ENCODE peak calls at places on chromosomes 2 and 18, in nine cellular contexts. U is substantia nigra; I is psoas muscle; W is uterus; G is right cardiac atrium; Q is stomach; Z is heart left ventricle; A is esophagus squamous epithelium; X is CD4-positive, CD25-positive, alpha-beta regulatory T cell. K is an unnamed sample.

GRCh38 chr2:241933175-241933911 is 63.8 kb downstream of the RTP5 start:
- DNase-seq in U (no peak), I (no peak), W (peak), G (no peak), Q (peak), Z (no peak), A (no peak), X (peak), K (no peak)

GRCh38 chr2:231821908-231822307 is 35.7 kb downstream of the COPS7B start:
- DNase-seq in U (no peak), I (no peak), W (no peak), G (no peak), Q (no peak), Z (no peak), A (no peak), X (no peak), K (no peak)

GRCh38 chr2:10914272-10914693 is 2.5 kb downstream of the KCNF1 start:
- DNase-seq in U (no peak), I (no peak), W (no peak), G (no peak), Q (no peak), Z (peak), A (no peak), X (no peak), K (no peak)

GRCh38 chr2:95043300-95043786 is 17.8 kb downstream of the MAL start:
- DNase-seq in U (peak), I (peak), W (peak), G (peak), Q (peak), Z (peak), A (no peak), X (no peak), K (peak)

GRCh38 chr2:71589763-71590162 is 136.4 kb downstream of the DYSF start:
- DNase-seq in U (no peak), I (no peak), W (no peak), G (no peak), Q (no peak), Z (no peak), A (no peak), X (no peak), K (no peak)

GRCh38 chr2:157986761-157987160 is 110.6 kb upstream of the ACVR1 start:
- DNase-seq in U (no peak), I (no peak), W (no peak), G (no peak), Q (no peak), Z (no peak), A (no peak), X (no peak), K (no peak)

GRCh38 chr2:109258905-109259540 is 130.0 kb downstream of the SH3RF3 start:
- DNase-seq in U (no peak), I (no peak), W (no peak), G (no peak), Q (no peak), Z (peak), A (no peak), X (no peak), K (no peak)

GRCh38 chr2:84458436-84459027 is 548 bp downstream of the SUCLG1 start:
- DNase-seq in U (no peak), I (no peak), W (no peak), G (no peak), Q (no peak), Z (no peak), A (no peak), X (peak), K (no peak)

GRCh38 chr2:39920318-39920775 is 141.3 kb upstream of the THUMPD2 start:
- DNase-seq in U (no peak), I (no peak), W (no peak), G (no peak), Q (no peak), Z (no peak), A (no peak), X (peak), K (no peak)

GRCh38 chr2:232137346-232137745 is 175.8 kb downstream of the DIS3L2 start:
- DNase-seq in U (no peak), I (no peak), W (no peak), G (no peak), Q (no peak), Z (no peak), A (no peak), X (no peak), K (no peak)

GRCh38 chr2:130300970-130301348 is 41.7 kb upstream of the IMP4 start:
- DNase-seq in U (no peak), I (no peak), W (no peak), G (no peak), Q (no peak), Z (peak), A (no peak), X (no peak), K (no peak)

GRCh38 chr2:191167766-191168165 is 17.0 kb upstream of the STAT4 start:
- DNase-seq in U (no peak), I (no peak), W (no peak), G (no peak), Q (no peak), Z (no peak), A (no peak), X (no peak), K (no peak)

GRCh38 chr2:62287895-62288589 is 92.1 kb downstream of the B3GNT2 start:
- DNase-seq in U (peak), I (peak), W (peak), G (peak), Q (peak), Z (peak), A (no peak), X (peak), K (no peak)

GRCh38 chr18:22451796-22452195 is 34.1 kb upstream of the CTAGE1 start:
- DNase-seq in U (no peak), I (no peak), W (no peak), G (no peak), Q (no peak), Z (no peak), A (no peak), X (no peak), K (no peak)

GRCh38 chr18:58559427-58560186 is 69.3 kb downstream of the ALPK2 start:
- DNase-seq in U (no peak), I (no peak), W (no peak), G (no peak), Q (no peak), Z (no peak), A (no peak), X (no peak), K (no peak)

GRCh38 chr18:76578571-76579300 is 83.7 kb upstream of the ZNF516 start:
- DNase-seq in U (no peak), I (no peak), W (no peak), G (no peak), Q (no peak), Z (peak), A (no peak), X (no peak), K (no peak)

GRCh38 chr2:58899692-58900091 is 658.6 kb upstream of the FANCL start:
- DNase-seq in U (no peak), I (no peak), W (no peak), G (no peak), Q (no peak), Z (no peak), A (no peak), X (no peak), K (no peak)

GRCh38 chr18:47323158-47323557 is 71.7 kb upstream of the SKOR2 start:
- DNase-seq in U (no peak), I (no peak), W (no peak), G (no peak), Q (no peak), Z (no peak), A (no peak), X (no peak), K (no peak)

GRCh38 chr2:128271891-128272585 is 46.6 kb downstream of the HS6ST1 start:
- DNase-seq in U (no peak), I (peak), W (no peak), G (peak), Q (no peak), Z (no peak), A (no peak), X (no peak), K (no peak)
- H3K27ac ChIP-seq in U (no peak), I (no peak), W (no peak), G (no peak), Q (no peak), Z (no peak), A (no peak), X (no peak), K (no peak)

GRCh38 chr2:25250331-25251031 is 82.1 kb upstream of the POMC start:
- DNase-seq in U (no peak), I (no peak), W (no peak), G (no peak), Q (no peak), Z (peak), A (no peak), X (no peak), K (peak)

GRCh38 chr2:25249785-25250184 is 81.4 kb upstream of the POMC start:
- DNase-seq in U (no peak), I (no peak), W (no peak), G (no peak), Q (no peak), Z (no peak), A (no peak), X (no peak), K (no peak)

GRCh38 chr2:25251461-25252273 is 83.3 kb upstream of the POMC start:
- DNase-seq in U (peak), I (peak), W (peak), G (peak), Q (peak), Z (peak), A (no peak), X (peak), K (no peak)

GRCh38 chr2:25252291-25253152 is 84.1 kb upstream of the POMC start:
- DNase-seq in U (peak), I (peak), W (peak), G (peak), Q (peak), Z (peak), A (no peak), X (peak), K (no peak)

DNA sequence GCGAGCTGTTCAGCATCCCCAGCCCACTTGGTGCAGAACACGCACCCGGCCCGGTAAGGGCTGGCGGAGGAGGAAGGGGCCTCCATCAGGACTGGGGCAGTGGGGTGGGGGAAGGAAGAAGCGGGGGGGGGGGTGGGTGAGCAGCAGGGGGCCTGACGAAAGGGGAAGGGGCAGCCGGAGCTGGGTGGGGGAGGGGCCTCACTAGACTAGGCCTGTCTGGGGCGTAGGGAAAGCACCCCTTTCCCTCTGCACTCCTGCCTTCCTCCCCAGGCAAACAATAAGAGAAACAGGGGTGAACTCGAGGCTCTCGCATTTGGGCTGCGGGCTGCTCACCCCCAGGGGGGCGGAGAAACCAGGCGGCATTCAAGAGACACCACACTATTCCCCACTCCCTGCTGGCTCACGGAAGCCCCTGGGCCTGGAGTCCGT is 82.7 kb upstream of the POMC start:
- DNase-seq in U (no peak), I (no peak), W (no peak), G (no peak), Q (no peak), Z (peak), A (no peak), X (peak), K (no peak)
- H3K27ac ChIP-seq in U (peak), I (peak), W (peak), G (no peak), Q (peak), Z (peak), A (peak), X (peak), K (peak)

GRCh38 chr18:42047721-42048120 is 92.7 kb downstream of the PIK3C3 start:
- DNase-seq in U (no peak), I (no peak), W (no peak), G (no peak), Q (no peak), Z (no peak), A (no peak), X (no peak), K (no peak)
- H3K27ac ChIP-seq in U (no peak), I (no peak), W (no peak), G (no peak), Q (peak), Z (no peak), A (peak), X (no peak), K (no peak)

DNA sequence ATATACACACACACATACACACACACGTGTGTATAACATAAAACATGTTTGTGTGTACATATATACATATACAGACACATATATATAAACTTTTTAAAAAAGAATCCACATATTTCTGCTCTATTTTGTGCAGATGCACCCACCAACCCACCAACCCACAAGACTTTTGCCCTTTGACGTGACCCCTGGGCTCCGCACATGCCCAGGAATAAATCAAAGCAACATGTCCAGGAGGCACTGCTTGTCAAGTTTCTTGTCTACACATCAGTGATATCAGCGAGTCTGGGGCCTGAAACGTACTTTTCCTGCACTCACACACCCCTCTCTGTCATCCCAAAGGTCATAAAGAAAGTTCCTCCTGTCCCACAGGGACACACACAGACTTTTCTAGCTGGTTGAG is 211.4 kb downstream of the MGAT5 start:
- DNase-seq in U (no peak), I (no peak), W (no peak), G (no peak), Q (peak), Z (no peak), A (no peak), X (no peak), K (no peak)
- H3K27ac ChIP-seq in U (no peak), I (no peak), W (no peak), G (no peak), Q (no peak), Z (no peak), A (no peak), X (no peak), K (no peak)

GRCh38 chr2:112342067-112342466 is 66.7 kb downstream of the ZC3H6 start:
- DNase-seq in U (no peak), I (no peak), W (no peak), G (no peak), Q (no peak), Z (no peak), A (no peak), X (no peak), K (no peak)

GRCh38 chr2:112335600-112335999 is 60.2 kb downstream of the ZC3H6 start:
- DNase-seq in U (no peak), I (no peak), W (no peak), G (no peak), Q (no peak), Z (no peak), A (no peak), X (no peak), K (no peak)

GRCh38 chr2:112340868-112341267 is 65.5 kb downstream of the ZC3H6 start:
- DNase-seq in U (no peak), I (no peak), W (no peak), G (no peak), Q (no peak), Z (no peak), A (no peak), X (no peak), K (no peak)

GRCh38 chr2:112343827-112344585 is 68.6 kb downstream of the ZC3H6 start:
- DNase-seq in U (no peak), I (no peak), W (no peak), G (no peak), Q (no peak), Z (no peak), A (no peak), X (peak), K (no peak)

GRCh38 chr2:112340416-112340815 is 65.0 kb downstream of the ZC3H6 start:
- DNase-seq in U (no peak), I (no peak), W (no peak), G (no peak), Q (no peak), Z (no peak), A (no peak), X (no peak), K (no peak)
- H3K27ac ChIP-seq in U (no peak), I (no peak), W (no peak), G (no peak), Q (no peak), Z (no peak), A (no peak), X (no peak), K (no peak)

DNA sequence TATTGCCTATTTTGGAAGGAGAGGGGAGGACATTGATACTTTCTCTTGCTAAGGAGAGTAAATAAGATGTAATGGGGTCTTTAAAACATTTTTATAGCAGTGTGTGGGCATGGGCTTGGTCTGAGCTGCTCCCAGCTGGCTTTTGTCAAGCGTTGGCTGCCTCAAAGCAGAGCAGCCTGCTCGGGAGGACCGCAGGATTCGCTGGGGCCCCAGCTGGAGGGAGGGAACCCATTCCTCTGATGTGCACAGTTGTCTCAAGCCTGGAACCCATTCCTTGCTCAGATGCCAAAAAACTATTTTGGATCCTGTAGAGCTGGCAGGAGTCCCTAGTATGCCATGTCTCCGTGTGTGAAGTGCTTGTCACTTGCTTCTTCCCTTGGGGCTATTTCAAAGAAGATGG is 59.4 kb upstream of the RMDN2 start:
- DNase-seq in U (no peak), I (no peak), W (peak), G (no peak), Q (no peak), Z (no peak), A (no peak), X (no peak), K (no peak)
- H3K27ac ChIP-seq in U (no peak), I (no peak), W (peak), G (no peak), Q (peak), Z (no peak), A (no peak), X (no peak), K (no peak)

K was measured in caudate nucleus.